ENCODE peak calls at places on chromosomes 11 and 22, in nine cellular contexts. G, F, J, N, X, K, Q, W and L are unnamed samples.

GRCh38 chr22:46008836-46009596 is 32.1 kb upstream of the WNT7B start:
- DNase-seq in Q (no peak), N (peak; percentile 24), X (no peak), W (no peak), F (no peak), K (no peak), J (no peak), G (no peak), L (peak; percentile 15)

GRCh38 chr22:42284643-42285181 is 14.3 kb upstream of the TCF20 start:
- DNase-seq in X (no peak), K (no peak), G (no peak), Q (no peak), F (no peak), W (no peak), N (no peak), J (no peak), L (no peak)

GRCh38 chr11:123903932-123904331 is 2.0 kb downstream of the OR8D4 start:
- DNase-seq in N (no peak), F (no peak), J (no peak), W (no peak), G (no peak), Q (no peak), X (no peak), K (no peak), L (no peak)

GRCh38 chr11:75577198-75577597 is 15.1 kb downstream of the SERPINH1 start:
- DNase-seq in G (peak; percentile 37), X (peak; percentile 45), J (peak; percentile 80), W (peak; percentile 54), F (peak; percentile 79), K (no peak), Q (peak; percentile 61), N (no peak), L (peak; percentile 59)

GRCh38 chr11:43988040-43988793 is 45.8 kb downstream of the C11orf96 start:
- DNase-seq in Q (no peak), N (peak; percentile 17), J (no peak), W (peak; percentile 57), K (no peak), G (no peak), F (no peak), X (peak; percentile 38), L (no peak)

GRCh38 chr22:31093090-31093850 is 12.2 kb downstream of the SMTN start:
- DNase-seq in J (no peak), W (no peak), K (no peak), F (no peak), N (no peak), Q (no peak), X (no peak), G (no peak), L (no peak)

GRCh38 chr22:29388759-29389090 is 355 bp upstream of the AP1B1 start:
- DNase-seq in G (no peak), N (no peak), K (no peak), F (no peak), W (no peak), X (no peak), Q (no peak), J (no peak), L (no peak)

GRCh38 chr11:16763746-16764145 is 25.3 kb downstream of the C11orf58 start:
- DNase-seq in W (no peak), J (no peak), G (no peak), X (no peak), K (no peak), F (no peak), Q (no peak), N (no peak), L (no peak)

GRCh38 chr11:123302751-123303195 is 107.7 kb upstream of the CLMP start:
- DNase-seq in W (peak; percentile 31), X (peak; percentile 55), N (peak; percentile 60), F (no peak), K (no peak), Q (no peak), G (no peak), J (peak; percentile 41), L (peak; percentile 15)

GRCh38 chr11:122491486-122491885 is 164.0 kb upstream of the UBASH3B start:
- DNase-seq in K (no peak), J (no peak), Q (no peak), F (no peak), G (no peak), W (no peak), X (peak; percentile 74), N (peak; percentile 14), L (peak; percentile 94)

GRCh38 chr11:35112056-35112845 is 26.7 kb upstream of the CD44 start:
- DNase-seq in N (no peak), Q (no peak), F (no peak), X (peak; percentile 20), K (no peak), W (no peak), G (no peak), J (no peak), L (no peak)